ENCODE peak calls at places on chromosome 5, in eight cellular contexts. D, B, S, J, A, P, O and M are unnamed samples. For H3K4me1, the result is how much of the 10 kb centered on the place peaks cover.

GRCh38 chr5:179215576-179215975 is 129.7 kb downstream of the ADAMTS2 start:
- DNase-seq in B (no peak), D (no peak), O (no peak), A (no peak), P (no peak), J (no peak), S (peak), M (no peak)

GRCh38 chr5:83848928-83849327 is 128.3 kb upstream of the HAPLN1 start:
- DNase-seq in P (no peak), S (no peak), A (no peak), B (no peak), D (no peak), O (no peak), J (no peak), M (no peak)

GRCh38 chr5:65809817-65810531 is 88.0 kb downstream of the NLN start:
- DNase-seq in P (no peak), O (no peak), D (no peak), A (peak), S (peak), J (no peak), B (peak), M (peak)

GRCh38 chr5:62093981-62094380 is 212.0 kb upstream of the KIF2A start:
- DNase-seq in B (peak), A (peak), J (no peak), P (no peak), S (peak), O (no peak), D (no peak), M (no peak)

GRCh38 chr5:52977264-52977897 is 11.8 kb upstream of the ITGA2 start:
- DNase-seq in S (no peak), P (no peak), J (no peak), A (no peak), B (no peak), D (no peak), O (no peak), M (no peak)

GRCh38 chr5:147901555-147901954 is 4.8 kb downstream of the C5orf46 start:
- DNase-seq in J (no peak), O (no peak), D (no peak), S (peak), B (no peak), A (peak), P (no peak), M (no peak)

GRCh38 chr5:103254921-103255320 is 3.6 kb upstream of the MACIR start:
- DNase-seq in O (no peak), J (no peak), S (no peak), P (no peak), B (no peak), A (no peak), D (no peak), M (no peak)

GRCh38 chr5:146751781-146752401 is 126.7 kb downstream of the PPP2R2B start:
- DNase-seq in P (peak), D (no peak), S (no peak), J (no peak), B (no peak), A (no peak), O (peak), M (no peak)

GRCh38 chr5:166505546-166505945 is 1785.9 kb upstream of the WWC1 start:
- DNase-seq in S (no peak), A (no peak), D (no peak), J (no peak), O (no peak), P (no peak), B (no peak), M (no peak)

GRCh38 chr5:36928947-36929346 is 52.4 kb downstream of the NIPBL start:
- DNase-seq in B (no peak), P (no peak), J (no peak), S (peak), A (no peak), O (no peak), D (no peak), M (no peak)

GRCh38 chr5:135473956-135474670 is 22.0 kb upstream of the TIFAB start:
- DNase-seq in S (no peak), B (no peak), J (no peak), P (no peak), O (no peak), A (no peak), D (no peak), M (no peak)

GRCh38 chr5:147017621-147018020 is 139.1 kb upstream of the PPP2R2B start:
- DNase-seq in O (no peak), D (no peak), J (no peak), B (no peak), S (no peak), P (no peak), A (no peak), M (no peak)

GRCh38 chr5:125257057-125257970 is 510.9 kb upstream of the ZNF608 start:
- DNase-seq in P (no peak), A (no peak), B (no peak), D (no peak), J (no peak), O (no peak), S (peak), M (no peak)

GRCh38 chr5:150774145-150774544 is 4.4 kb upstream of the SMIM3 start:
- DNase-seq in S (peak), O (no peak), A (no peak), B (no peak), J (no peak), D (no peak), P (no peak), M (no peak)

GRCh38 chr5:139652788-139653241 is 4.7 kb downstream of the CXXC5 start:
- DNase-seq in B (no peak), S (no peak), D (no peak), A (no peak), P (no peak), O (no peak), J (no peak), M (no peak)

GRCh38 chr5:122313941-122314340 is 1.9 kb downstream of the SNCAIP start:
- DNase-seq in A (no peak), O (no peak), B (no peak), P (no peak), J (no peak), S (no peak), D (no peak), M (no peak)

GRCh38 chr5:142107729-142108431 is 699 bp upstream of the NDFIP1 start:
- DNase-seq in B (no peak), S (no peak), P (no peak), D (no peak), A (no peak), J (no peak), O (no peak), M (no peak)

GRCh38 chr5:158463971-158464370 is 605.0 kb upstream of the CLINT1 start:
- DNase-seq in D (no peak), B (no peak), P (no peak), A (no peak), J (no peak), O (no peak), S (peak), M (peak)

GRCh38 chr5:128693779-128694178 is 155.7 kb upstream of the FBN2 start:
- DNase-seq in B (no peak), S (peak), P (no peak), J (no peak), O (no peak), A (no peak), D (no peak), M (no peak)

GRCh38 chr5:74433255-74434123 is 207.0 kb downstream of the ENC1 start:
- DNase-seq in B (no peak), O (no peak), P (no peak), D (peak), J (no peak), A (no peak), S (peak), M (no peak)

DNA sequence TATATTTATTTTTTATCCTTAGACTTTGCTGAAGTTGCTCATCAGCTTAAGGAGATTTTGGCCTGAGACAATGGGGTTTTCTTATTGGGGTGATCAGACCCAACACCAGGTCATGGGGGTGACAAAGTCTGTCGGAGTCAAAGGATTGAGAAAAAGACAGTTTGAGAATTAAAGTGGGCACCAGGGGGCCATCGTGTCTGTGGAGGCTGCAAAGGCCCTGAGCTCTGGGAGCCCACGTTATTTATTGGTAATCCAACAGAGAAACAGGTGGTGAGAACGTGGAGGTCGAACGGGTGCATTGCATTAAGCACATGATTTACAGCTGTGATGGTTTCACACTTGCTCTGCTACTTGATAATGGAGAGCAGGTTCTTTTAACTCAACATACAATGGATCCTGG is 102.5 kb upstream of the CDH10 start:
- DNase-seq in S (no peak), J (no peak), D (no peak), B (no peak), O (no peak), P (no peak), A (no peak), M (no peak)
- TF ChIP-seq CTCF in S (no peak), J (no peak), D (peak), B (no peak), O (no peak), P (no peak), A (no peak), M (no peak)

GRCh38 chr5:177972613-177973012 is 23.4 kb downstream of the PROP1 start:
- DNase-seq in B (no peak), J (no peak), P (no peak), A (no peak), D (no peak), O (peak), S (peak), M (no peak)
- H3K27ac ChIP-seq in B (no peak), J (no peak), P (no peak), A (no peak), D (no peak), O (no peak), S (no peak), M (no peak)

DNA sequence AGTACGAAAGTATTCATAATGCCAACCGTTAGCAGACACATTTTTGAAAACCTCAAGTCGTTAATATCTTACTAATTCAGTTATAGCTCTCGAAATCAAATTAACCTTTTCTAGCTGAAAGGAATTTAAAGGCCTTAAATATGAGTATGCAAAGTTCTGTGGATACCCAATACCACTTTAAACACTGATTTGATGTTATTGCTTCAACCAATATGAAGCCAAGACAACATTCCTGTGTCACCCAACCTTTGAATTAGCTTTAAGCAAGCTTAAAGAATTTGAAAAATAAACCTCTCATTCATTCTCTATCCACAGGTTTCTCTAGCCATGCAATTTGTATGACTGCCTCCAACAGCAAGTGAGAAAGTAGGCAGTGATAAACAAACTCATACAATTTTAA is 204.4 kb downstream of the MCTP1 start:
- DNase-seq in B (no peak), A (no peak), O (no peak), P (no peak), J (no peak), D (no peak), S (no peak), M (no peak)
- H3K4me1 ChIP-seq in B (under half), A (under half), O (under half), P (under half), J (under half), D (under half), S (under half), M (under half)

DNA sequence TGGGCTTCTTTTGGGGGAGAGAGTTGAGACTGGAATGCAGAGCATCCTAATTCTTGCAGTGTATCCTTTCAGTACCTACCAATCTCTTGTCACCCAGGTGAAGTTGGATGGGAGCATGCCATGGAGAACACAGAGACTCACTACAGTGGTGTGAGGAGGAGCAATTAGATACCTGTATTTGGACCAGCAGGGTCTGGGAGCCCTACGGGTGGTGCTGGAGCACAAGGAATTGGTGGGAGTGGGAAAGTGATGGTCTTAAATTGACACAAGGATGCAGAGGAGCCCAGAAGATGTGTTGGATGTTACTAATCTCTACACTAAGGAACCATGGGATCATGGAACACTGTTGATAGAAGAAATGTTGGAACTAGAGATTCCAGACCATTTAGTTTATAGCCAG is 212.7 kb downstream of the CHSY3 start:
- DNase-seq in A (no peak), P (no peak), B (no peak), D (peak), O (no peak), J (no peak), S (no peak), M (no peak)
- TF ChIP-seq CTCF in A (no peak), P (no peak), B (no peak), D (no peak), O (no peak), J (no peak), S (no peak), M (no peak)

DNA sequence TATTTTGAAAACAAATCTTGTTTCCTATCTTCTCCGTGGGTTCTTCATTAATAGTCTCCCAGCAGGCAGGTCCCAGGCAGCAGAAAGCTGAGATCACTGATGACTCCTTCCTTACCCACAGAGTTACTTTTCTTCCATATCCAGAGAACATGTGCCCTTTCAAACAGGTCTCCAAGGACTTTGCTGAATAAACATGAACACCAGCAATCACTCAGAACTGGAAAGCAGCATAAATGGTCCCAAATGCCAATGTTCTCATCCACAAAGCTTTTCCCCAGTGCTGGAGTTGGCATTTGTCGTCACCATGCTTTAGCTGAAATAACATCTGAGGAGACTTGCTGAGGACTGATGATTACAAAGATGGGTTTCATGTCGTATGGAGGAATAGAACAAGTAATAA is 134.0 kb downstream of the YIPF5 start:
- DNase-seq in A (no peak), D (no peak), B (no peak), P (no peak), J (no peak), S (peak), O (no peak), M (no peak)
- H3K27ac ChIP-seq in A (no peak), D (no peak), B (no peak), P (no peak), J (no peak), S (no peak), O (no peak), M (no peak)

GRCh38 chr5:75753182-75753581 is 35.9 kb upstream of the POC5 start:
- DNase-seq in O (no peak), D (no peak), A (no peak), P (no peak), S (no peak), B (no peak), J (no peak), M (no peak)

GRCh38 chr5:75756991-75757390 is 39.8 kb upstream of the POC5 start:
- DNase-seq in O (no peak), S (peak), A (no peak), P (no peak), B (no peak), D (no peak), J (no peak), M (no peak)

GRCh38 chr5:75756191-75756590 is 39.0 kb upstream of the POC5 start:
- DNase-seq in J (no peak), S (no peak), B (no peak), P (no peak), D (no peak), O (no peak), A (no peak), M (no peak)
- H3K4me1 ChIP-seq in J (under half), S (under half), B (under half), P (under half), D (under half), O (under half), A (under half), M (under half)

DNA sequence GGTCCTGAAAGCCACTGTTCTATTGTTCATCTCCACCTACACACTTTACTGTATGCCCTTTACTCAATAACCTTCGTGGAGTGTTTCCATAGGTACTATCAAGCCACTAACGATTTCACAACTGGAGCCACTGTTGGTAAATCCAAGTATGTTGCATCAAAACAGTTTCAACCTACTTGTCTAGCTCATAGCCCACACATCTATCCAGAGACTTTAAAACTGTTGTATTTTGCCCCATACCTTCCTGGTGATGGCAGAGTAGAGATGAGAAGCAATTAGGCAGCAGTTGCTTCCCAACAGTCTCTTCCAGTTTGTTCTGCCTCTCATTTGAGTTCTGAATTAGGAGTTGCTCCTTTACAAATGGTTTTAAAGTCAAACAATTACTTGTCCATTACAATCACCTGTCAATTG is 607 bp downstream of the FAXDC2 start:
- DNase-seq in B (no peak), O (no peak), S (peak), J (no peak), A (no peak), P (no peak), D (no peak), M (no peak)
- TF ChIP-seq CTCF in B (no peak), O (no peak), S (peak), J (no peak), A (no peak), P (no peak), D (no peak), M (no peak)

GRCh38 chr5:16536818-16537217 is 71.2 kb upstream of the ZNF622 start:
- DNase-seq in B (no peak), J (no peak), P (no peak), O (no peak), S (no peak), D (no peak), A (no peak), M (no peak)
- H3K27ac ChIP-seq in B (no peak), J (no peak), P (no peak), O (no peak), S (no peak), D (no peak), A (no peak), M (peak)